ENCODE peak calls at places on chromosome 9, in seven cellular contexts. L, Y, D, T, V, K and G are unnamed samples.

GRCh38 chr9:120729796-120730195 is 15.5 kb upstream of the MEGF9 start:
- DNase-seq in L (peak; percentile 41), Y (no peak), D (no peak), T (no peak), V (peak; percentile 40), K (no peak), G (no peak)

GRCh38 chr9:125061391-125061790 is 81.9 kb downstream of the SCAI start:
- DNase-seq in L (no peak), Y (no peak), D (no peak), T (no peak), V (no peak), K (no peak), G (no peak)

GRCh38 chr9:121906074-121906520 is 187.0 kb downstream of the TTLL11 start:
- DNase-seq in L (no peak), Y (no peak), D (no peak), T (no peak), V (peak; percentile 34), K (no peak), G (no peak)

GRCh38 chr9:116475201-116475600 is 211.9 kb upstream of the TRIM32 start:
- DNase-seq in L (no peak), Y (no peak), D (no peak), T (no peak), V (peak; percentile 41), K (no peak), G (no peak)

GRCh38 chr9:129306318-129306973 is 128.4 kb upstream of the IER5L start:
- DNase-seq in L (no peak), Y (no peak), D (peak; percentile 19), T (peak; percentile 15), V (no peak), K (no peak), G (no peak)

GRCh38 chr9:115134941-115135340 is 17.0 kb upstream of the TNC start:
- DNase-seq in L (no peak), Y (no peak), D (no peak), T (no peak), V (no peak), K (no peak), G (no peak)

GRCh38 chr9:5871785-5872184 is 18.9 kb upstream of the MLANA start:
- DNase-seq in L (no peak), Y (no peak), D (no peak), T (no peak), V (peak; percentile 12), K (no peak), G (no peak)

GRCh38 chr9:130359819-130360218 is 84.9 kb upstream of the ASS1 start:
- DNase-seq in L (peak; percentile 22), Y (no peak), D (no peak), T (no peak), V (no peak), K (no peak), G (no peak)

GRCh38 chr9:18393340-18394130 is 80.4 kb upstream of the ADAMTSL1 start:
- DNase-seq in L (no peak), Y (no peak), D (no peak), T (no peak), V (peak; percentile 95), K (no peak), G (no peak)

GRCh38 chr9:129718647-129719046 is 34.2 kb downstream of the PTGES start:
- DNase-seq in L (no peak), Y (no peak), D (no peak), T (no peak), V (no peak), K (no peak), G (no peak)

GRCh38 chr9:116493183-116493582 is 193.9 kb upstream of the TRIM32 start:
- DNase-seq in L (no peak), Y (no peak), D (no peak), T (no peak), V (no peak), K (no peak), G (no peak)

GRCh38 chr9:98887918-98888510 is 55.7 kb upstream of the COL15A1 start:
- DNase-seq in L (no peak), Y (no peak), D (no peak), T (no peak), V (no peak), K (no peak), G (no peak)

GRCh38 chr9:35923927-35924763 is 14.9 kb downstream of the SPAAR start:
- DNase-seq in L (no peak), Y (no peak), D (no peak), T (no peak), V (peak; percentile 89), K (no peak), G (no peak)

GRCh38 chr9:92679413-92680165 is 9.7 kb upstream of the IPPK start:
- DNase-seq in L (no peak), Y (no peak), D (no peak), T (no peak), V (no peak), K (no peak), G (no peak)

GRCh38 chr9:97307091-97307490 is 368 bp upstream of the CCDC180 start:
- DNase-seq in L (peak; percentile 97), Y (no peak), D (no peak), T (peak; percentile 90), V (peak; percentile 78), K (no peak), G (no peak)

GRCh38 chr9:109474170-109474569 is 23.9 kb downstream of the PTPN3 start:
- DNase-seq in L (no peak), Y (no peak), D (no peak), T (no peak), V (no peak), K (no peak), G (no peak)